ENCODE peak calls at places on chromosomes 3 and 15, in nine cellular contexts. P is RWPE1; R is NT2/D1; Y is NCI-H1436; O is activated naive CD4-positive, alpha-beta T cell treated with Interleukin-2 at 50 U/mL for 16 hours; X is skeletal muscle cell; G is CD4-positive, CD25-positive, alpha-beta regulatory T cell; B is fibroblast of the aortic adventitia; Z is activated CD4-positive, CD25-positive, alpha-beta regulatory T cell treated with anti-CD3 and anti-CD28 coated beads, Interleukin-2, amount 50 U/mL, for 72 hours. K is an unnamed sample.

GRCh38 chr3:56836276-56837163 is 34.8 kb upstream of the ARHGEF3 start:
- DNase-seq in P (peak), R (no peak), Y (no peak), O (no peak), X (no peak), G (no peak), B (no peak), Z (no peak), K (peak)

GRCh38 chr3:193655827-193656433 is 62.9 kb downstream of the OPA1 start:
- DNase-seq in P (no peak), R (no peak), Y (no peak), O (no peak), X (no peak), G (no peak), B (no peak), Z (no peak), K (no peak)

GRCh38 chr3:119580148-119580760 is 962 bp downstream of the ADPRH start:
- DNase-seq in P (no peak), R (no peak), Y (no peak), O (peak), X (no peak), G (peak), B (no peak), Z (no peak), K (peak)

GRCh38 chr15:74613089-74613952 is 2.3 kb upstream of the CLK3 start:
- DNase-seq in P (no peak), R (no peak), Y (no peak), O (no peak), X (no peak), G (no peak), B (no peak), Z (no peak), K (no peak)

GRCh38 chr3:185760550-185760949 is 64.3 kb downstream of the IGF2BP2 start:
- DNase-seq in P (no peak), R (no peak), Y (no peak), O (no peak), X (no peak), G (no peak), B (no peak), Z (no peak), K (no peak)

GRCh38 chr3:60240558-60240957 is 1010.7 kb downstream of the FHIT start:
- DNase-seq in P (no peak), R (peak), Y (peak), O (no peak), X (no peak), G (no peak), B (no peak), Z (no peak), K (no peak)

GRCh38 chr3:190261740-190262139 is 60.5 kb downstream of the CLDN1 start:
- DNase-seq in P (no peak), R (no peak), Y (no peak), O (no peak), X (peak), G (no peak), B (no peak), Z (no peak), K (no peak)

GRCh38 chr15:60912984-60913697 is 316.0 kb downstream of the RORA start:
- DNase-seq in P (no peak), R (peak), Y (no peak), O (no peak), X (no peak), G (peak), B (no peak), Z (no peak), K (no peak)

GRCh38 chr15:66766282-66767228 is 64.5 kb downstream of the SMAD6 start:
- DNase-seq in P (peak), R (no peak), Y (no peak), O (no peak), X (no peak), G (no peak), B (peak), Z (no peak), K (no peak)

GRCh38 chr15:80609111-80609510 is 86.0 kb upstream of the ABHD17C start:
- DNase-seq in P (no peak), R (no peak), Y (no peak), O (no peak), X (no peak), G (no peak), B (peak), Z (no peak), K (no peak)

GRCh38 chr3:123258359-123258758 is 56.6 kb downstream of the SEC22A start:
- DNase-seq in P (no peak), R (no peak), Y (no peak), O (no peak), X (no peak), G (no peak), B (peak), Z (no peak), K (no peak)

GRCh38 chr15:42228036-42228435 is 19.9 kb upstream of the VPS39 start:
- DNase-seq in P (no peak), R (no peak), Y (no peak), O (no peak), X (no peak), G (no peak), B (no peak), Z (no peak), K (no peak)

GRCh38 chr15:75834011-75834410 is 9.2 kb upstream of the UBE2Q2 start:
- DNase-seq in P (no peak), R (no peak), Y (no peak), O (no peak), X (no peak), G (no peak), B (no peak), Z (no peak), K (no peak)

GRCh38 chr3:150238995-150239612 is 169.0 kb upstream of the TSC22D2 start:
- DNase-seq in P (no peak), R (peak), Y (peak), O (no peak), X (no peak), G (no peak), B (no peak), Z (no peak), K (no peak)

GRCh38 chr15:40095381-40096093 is 13.1 kb downstream of the BMF start:
- DNase-seq in P (no peak), R (no peak), Y (no peak), O (no peak), X (no peak), G (no peak), B (no peak), Z (no peak), K (no peak)